ENCODE peak calls at places on chromosomes 13 and 19, in nine cellular contexts. M is tibial nerve, E is spleen, N is ovary, I is stomach, X is heart left ventricle, U is A549, T is vagina, D is Peyer's patch. G is an unnamed sample.

GRCh38 chr19:6632002-6632621 is 37.8 kb downstream of the TNFSF14 start:
- DNase-seq in I (peak), D (peak), E (no peak), U (peak), X (peak), T (no peak), N (peak), M (peak), G (peak)

GRCh38 chr19:45097776-45098520 is 5.0 kb downstream of the PPP1R37 start:
- DNase-seq in T (no peak), D (no peak), E (no peak), U (peak), I (peak), X (peak), N (peak), M (no peak), G (peak)

GRCh38 chr19:47176627-47177090 is 46.0 kb downstream of the SAE1 start:
- DNase-seq in N (no peak), D (peak), X (no peak), I (no peak), M (peak), U (no peak), E (no peak), T (no peak), G (no peak)

GRCh38 chr13:98173431-98173921 is 3.6 kb downstream of the RNF113B start:
- DNase-seq in D (no peak), X (peak), E (no peak), N (peak), U (peak), I (no peak), T (peak), M (peak), G (peak)

GRCh38 chr19:7831452-7831851 is 1.4 kb downstream of the EVI5L start:
- DNase-seq in X (no peak), N (peak), M (no peak), E (no peak), I (peak), U (peak), T (no peak), D (no peak), G (no peak)

GRCh38 chr13:30743319-30744055 is 8.1 kb downstream of the ALOX5AP start:
- DNase-seq in D (no peak), I (peak), N (peak), X (no peak), U (peak), M (peak), E (no peak), T (peak), G (peak)

GRCh38 chr13:62209539-62209938 is 793.9 kb upstream of the PCDH20 start:
- DNase-seq in T (no peak), D (no peak), I (no peak), U (no peak), X (no peak), M (no peak), E (no peak), N (no peak), G (no peak)

GRCh38 chr13:52848455-52849190 is at the start of gene PCDH8:
- DNase-seq in N (no peak), U (no peak), E (no peak), M (peak), T (no peak), X (no peak), I (no peak), D (no peak), G (peak)

GRCh38 chr19:48913114-48913513 is 13.0 kb downstream of the NUCB1 start:
- DNase-seq in M (no peak), N (no peak), D (no peak), I (no peak), E (no peak), X (no peak), U (no peak), T (no peak), G (no peak)

GRCh38 chr19:10929402-10929794 is 787 bp downstream of the TIMM29 start:
- DNase-seq in I (no peak), N (no peak), T (no peak), U (no peak), D (no peak), E (peak), X (no peak), M (no peak), G (no peak)

GRCh38 chr13:23770428-23770827 is 118.8 kb downstream of the MIPEP start:
- DNase-seq in N (no peak), D (no peak), I (no peak), X (no peak), T (peak), U (no peak), E (no peak), M (no peak), G (no peak)

GRCh38 chr19:6056282-6056741 is 54.0 kb downstream of the RFX2 start:
- DNase-seq in X (no peak), E (no peak), N (no peak), U (peak), I (no peak), T (peak), D (no peak), M (no peak), G (no peak)

GRCh38 chr13:111177081-111177711 is 62.1 kb downstream of the ARHGEF7 start:
- DNase-seq in E (peak), T (no peak), N (no peak), D (peak), I (peak), U (no peak), M (peak), X (peak), G (peak)

GRCh38 chr19:51158474-51159129 is 16.5 kb downstream of the SIGLEC7 start:
- DNase-seq in D (peak), N (no peak), I (peak), T (peak), E (peak), X (no peak), M (peak), U (peak), G (peak)

GRCh38 chr19:23440207-23440606 is 44.9 kb upstream of the ZNF91 start:
- DNase-seq in I (no peak), M (no peak), E (no peak), D (no peak), X (no peak), T (no peak), U (peak), N (no peak), G (no peak)

GRCh38 chr19:11504502-11505031 is 1.1 kb downstream of the ZNF653 start:
- DNase-seq in M (no peak), T (no peak), U (no peak), N (no peak), D (no peak), X (no peak), I (no peak), E (no peak), G (no peak)

GRCh38 chr13:30696278-30697176 is 38.8 kb upstream of the ALOX5AP start:
- DNase-seq in E (peak), X (peak), U (no peak), N (no peak), M (no peak), I (no peak), D (no peak), T (no peak), G (peak)

GRCh38 chr19:17127671-17128070 is 52.1 kb downstream of the MYO9B start:
- DNase-seq in U (no peak), N (no peak), I (no peak), D (no peak), E (no peak), T (no peak), X (no peak), M (no peak), G (no peak)

DNA sequence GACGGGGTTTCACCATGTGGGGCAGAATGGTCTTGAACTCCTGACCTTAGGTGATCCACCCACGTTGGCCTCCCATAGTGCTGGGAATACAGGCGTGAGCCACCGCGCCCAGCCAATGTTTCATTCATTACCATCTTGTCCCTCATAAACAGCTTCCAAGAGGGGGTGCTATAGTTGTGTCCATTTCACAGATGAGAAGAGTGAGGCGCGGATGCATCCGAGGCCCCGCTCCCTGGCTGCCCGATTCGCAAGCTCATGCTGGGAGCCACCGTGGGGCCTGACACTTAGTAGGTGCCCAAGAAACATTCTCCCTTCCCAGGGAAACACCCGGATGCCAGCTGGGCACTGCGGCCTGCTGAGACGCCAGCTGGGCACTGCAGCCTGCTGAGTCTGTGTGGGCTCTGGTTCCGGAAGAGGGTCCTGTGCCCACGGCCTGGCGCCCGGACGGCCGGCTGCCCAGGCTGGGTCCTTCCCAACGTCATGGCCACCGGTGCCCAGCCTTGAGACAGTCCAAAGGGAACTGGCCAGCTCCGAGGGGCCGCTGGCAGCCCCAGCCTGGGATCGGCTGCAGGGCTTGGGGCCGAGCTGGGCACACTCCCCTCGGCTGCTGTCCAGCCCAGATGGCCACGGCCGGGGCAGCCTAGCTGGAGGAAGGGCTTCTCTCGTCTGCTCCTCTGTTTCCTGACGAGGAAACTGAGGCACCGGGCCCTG is 54.7 kb downstream of the NFIC start:
- DNase-seq in I (no peak), U (no peak), N (no peak), D (no peak), T (no peak), E (no peak), X (no peak), M (no peak), G (no peak)
- H3K4me3 ChIP-seq in I (no peak), U (no peak), N (no peak), D (no peak), T (no peak), E (no peak), X (no peak), M (no peak), G (no peak)

DNA sequence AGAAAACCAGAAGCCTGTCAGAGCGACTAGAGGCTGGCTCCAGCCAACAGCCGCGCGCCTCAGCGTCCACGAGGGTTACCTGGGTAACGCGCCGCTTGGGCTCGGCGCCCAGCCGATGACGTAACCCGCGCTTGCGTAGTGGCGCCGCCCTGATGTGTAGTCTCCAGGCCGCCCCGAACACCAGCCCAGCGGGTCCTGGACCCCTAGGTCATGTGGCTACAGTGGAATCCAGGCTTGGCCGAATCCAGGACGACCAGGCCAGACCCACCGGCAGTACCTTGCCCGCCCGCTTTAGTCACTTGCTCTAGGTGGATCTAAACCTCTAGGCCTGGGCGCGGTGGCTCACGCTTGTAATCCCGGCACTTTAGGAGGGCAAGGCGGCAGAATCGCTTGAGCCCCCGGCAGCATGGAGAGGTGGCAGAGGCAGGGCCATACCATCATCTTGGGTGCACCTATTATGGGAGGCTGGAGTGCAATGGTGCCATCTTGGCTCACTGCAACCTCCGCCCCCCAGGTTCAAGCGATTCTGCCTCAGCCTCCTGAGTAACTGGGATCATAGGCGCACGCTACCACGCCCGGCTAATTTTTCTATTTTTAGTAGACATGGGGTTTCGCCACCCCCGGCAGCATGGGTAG is 7.2 kb upstream of the ZNF606 start:
- DNase-seq in E (peak), T (no peak), I (peak), N (peak), U (peak), M (peak), X (peak), D (peak), G (peak)
- TF ChIP-seq POLR2A in E (no peak), T (no peak), I (no peak), N (peak), U (no peak), M (no peak), X (peak), D (no peak), G (peak)

DNA sequence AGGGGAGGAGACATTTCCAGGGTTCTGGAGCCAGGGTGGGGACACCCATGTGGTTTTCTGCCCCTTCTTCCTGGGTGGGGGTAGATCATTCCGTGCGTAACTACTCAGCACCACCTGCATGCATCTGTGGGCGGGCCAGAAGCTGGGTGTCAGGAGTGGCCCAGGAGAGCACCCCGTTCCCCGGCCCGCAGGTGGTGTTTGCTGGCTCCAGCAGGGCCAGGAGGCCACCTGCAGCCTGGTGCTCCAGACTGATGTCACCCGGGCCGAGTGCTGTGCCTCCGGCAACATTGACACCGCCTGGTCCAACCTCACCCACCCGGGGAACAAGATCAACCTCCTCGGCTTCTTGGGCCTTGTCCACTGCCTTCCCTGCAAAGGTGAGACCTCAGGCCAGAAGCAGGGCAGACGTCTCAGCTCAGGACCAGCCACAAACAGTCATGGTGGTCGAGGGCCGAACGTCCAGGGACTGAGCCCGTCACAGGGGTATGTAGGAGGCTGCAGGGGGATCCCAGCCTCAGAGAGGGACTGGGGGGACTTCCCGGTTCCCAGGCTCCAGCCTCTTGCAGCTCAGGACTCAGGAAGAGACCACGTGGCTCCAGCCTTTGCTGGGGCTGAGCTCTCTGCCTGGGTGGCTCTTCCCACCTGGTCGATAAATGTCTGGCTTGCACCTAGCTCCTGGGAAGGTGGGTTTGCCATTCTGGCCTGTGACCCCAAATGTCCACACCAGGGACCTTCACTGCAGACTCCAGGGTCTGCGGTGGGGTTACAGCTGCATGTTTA is 1.6 kb downstream of the FSTL3 start:
- DNase-seq in T (no peak), U (peak), D (no peak), E (no peak), X (no peak), M (no peak), I (no peak), N (no peak), G (no peak)
- TF ChIP-seq CTCF in T (no peak), U (no peak), D (no peak), E (no peak), X (no peak), M (no peak), I (no peak), N (no peak), G (no peak)

GRCh38 chr19:41908724-41909464 is 19.4 kb downstream of the ERFL start:
- DNase-seq in X (no peak), E (no peak), N (no peak), D (no peak), T (no peak), I (no peak), U (no peak), M (no peak), G (no peak)
- H3K4me3 ChIP-seq in X (no peak), E (no peak), N (no peak), D (no peak), T (no peak), I (no peak), U (no peak), M (no peak), G (no peak)

GRCh38 chr13:44575035-44575434 is 1.1 kb downstream of the TSC22D1 start:
- DNase-seq in T (no peak), N (no peak), E (no peak), M (no peak), X (no peak), I (no peak), U (no peak), D (no peak), G (no peak)

GRCh38 chr13:44575741-44576395 is at the start of gene TSC22D1:
- DNase-seq in D (peak), N (peak), I (peak), M (peak), U (peak), X (peak), T (no peak), E (peak), G (peak)

GRCh38 chr13:44576396-44577235 is 486 bp upstream of the TSC22D1 start:
- DNase-seq in X (peak), E (no peak), U (no peak), M (no peak), D (peak), I (peak), N (peak), T (no peak), G (peak)

GRCh38 chr13:44578064-44578394 is 1.9 kb upstream of the TSC22D1 start:
- DNase-seq in T (no peak), E (no peak), M (peak), I (peak), N (no peak), D (peak), U (peak), X (no peak), G (no peak)

GRCh38 chr13:44577236-44578063 is 1.3 kb upstream of the TSC22D1 start:
- DNase-seq in U (peak), T (peak), I (peak), E (peak), X (peak), N (peak), M (peak), D (peak), G (peak)
- TF ChIP-seq POLR2A in U (peak), T (no peak), I (no peak), E (peak), X (peak), N (peak), M (peak), D (peak), G (peak)

GRCh38 chr13:41652735-41653361 is 195.5 kb downstream of the RGCC start:
- DNase-seq in N (no peak), E (no peak), M (peak), U (peak), I (no peak), T (no peak), D (no peak), X (peak), G (no peak)

GRCh38 chr13:41651413-41652068 is 194.2 kb downstream of the RGCC start:
- DNase-seq in T (no peak), D (no peak), I (no peak), X (no peak), N (no peak), U (no peak), E (no peak), M (no peak), G (no peak)

GRCh38 chr13:41648314-41648935 is 191.1 kb downstream of the RGCC start:
- DNase-seq in X (no peak), I (no peak), E (no peak), N (no peak), T (no peak), U (peak), D (no peak), M (no peak), G (no peak)

GRCh38 chr13:41650706-41651105 is 193.4 kb downstream of the RGCC start:
- DNase-seq in D (no peak), E (no peak), X (no peak), M (no peak), U (no peak), T (no peak), I (no peak), N (no peak), G (no peak)

DNA sequence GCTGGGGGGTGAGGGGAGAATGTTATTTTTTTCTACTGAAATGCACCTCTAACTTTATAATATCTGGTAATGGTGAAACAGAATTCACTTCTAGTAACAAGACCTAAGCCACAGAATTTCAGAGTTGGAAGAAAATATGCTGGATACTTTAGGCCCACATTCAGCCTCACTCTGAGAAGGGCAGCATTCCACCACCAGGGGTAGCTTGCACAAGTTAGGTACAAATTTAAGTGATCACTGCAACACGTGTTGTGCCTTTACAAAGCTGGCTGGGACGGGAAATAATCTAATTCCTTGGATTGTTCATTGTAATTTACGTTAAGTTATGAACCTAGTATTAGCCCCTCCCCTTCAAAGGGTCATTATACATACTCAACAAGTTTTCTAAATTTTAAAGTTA is 192.3 kb downstream of the RGCC start:
- DNase-seq in T (no peak), X (no peak), U (peak), M (no peak), I (no peak), D (no peak), N (no peak), E (no peak), G (no peak)
- TF ChIP-seq CTCF in T (no peak), X (peak), U (no peak), M (peak), I (no peak), D (no peak), N (no peak), E (no peak), G (no peak)

GRCh38 chr19:14371321-14371821 is 9.9 kb upstream of the ADGRE5 start:
- DNase-seq in E (no peak), T (no peak), M (no peak), U (no peak), N (no peak), I (no peak), X (no peak), D (no peak), G (no peak)

GRCh38 chr19:14375582-14376291 is 5.5 kb upstream of the ADGRE5 start:
- DNase-seq in D (no peak), E (peak), U (no peak), I (no peak), X (peak), M (no peak), T (no peak), N (no peak), G (no peak)

GRCh38 chr19:14378890-14379289 is 2.4 kb upstream of the ADGRE5 start:
- DNase-seq in D (no peak), X (no peak), T (no peak), I (no peak), E (no peak), U (no peak), M (no peak), N (no peak), G (no peak)

GRCh38 chr19:14370169-14370998 is 10.9 kb upstream of the ADGRE5 start:
- DNase-seq in X (no peak), D (peak), N (no peak), E (peak), U (no peak), I (no peak), T (no peak), M (no peak), G (no peak)

DNA sequence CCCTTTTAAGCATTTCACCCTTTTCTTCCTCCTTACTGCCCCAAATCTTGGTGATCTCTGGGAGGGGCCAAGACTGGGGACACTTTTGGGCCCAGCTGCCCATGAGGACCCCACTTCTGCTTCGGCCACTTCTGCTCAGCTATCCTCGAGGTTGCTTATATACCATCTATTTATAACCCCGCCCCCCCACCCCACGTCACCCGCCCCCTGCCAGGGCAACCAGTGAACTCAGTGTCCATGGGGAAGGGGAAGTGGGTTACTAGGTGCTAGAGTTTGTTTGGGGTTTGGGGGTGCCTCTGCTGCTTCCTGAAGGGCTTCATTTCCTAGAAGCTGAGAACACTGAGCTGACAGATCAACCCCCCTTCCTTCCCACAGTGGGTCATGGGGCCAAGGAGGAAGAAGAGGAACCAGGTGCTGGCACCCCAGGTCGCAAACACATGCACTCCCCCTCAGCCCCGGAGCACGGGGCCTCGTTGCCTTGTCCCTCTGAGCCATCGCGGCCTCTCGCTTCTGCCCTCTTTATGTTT is 6.1 kb upstream of the ADGRE5 start:
- DNase-seq in X (peak), N (no peak), U (no peak), D (peak), M (no peak), E (peak), I (peak), T (no peak), G (peak)
- H3K4me3 ChIP-seq in X (peak), N (no peak), U (no peak), D (peak), M (no peak), E (no peak), I (no peak), T (no peak), G (no peak)

G was measured in body of pancreas.